ENCODE peak calls at places on chromosomes 16 and 17, in five cellular contexts. C is fibroblast of the aortic adventitia, M is AG10803, V is choroid plexus epithelial cell, U is AG04450. P is an unnamed sample.

GRCh38 chr17:10702574-10702973 is 5.2 kb downstream of the ADPRM start:
- DNase-seq in C (peak; percentile 33), M (peak; percentile 22), V (peak; percentile 94), U (no peak), P (no peak)

GRCh38 chr17:63826468-63827001 is 696 bp upstream of the PSMC5 start:
- DNase-seq in C (no peak), V (peak; percentile 67), M (peak; percentile 11), U (no peak), P (peak; percentile 67)

GRCh38 chr16:57536306-57537193 is at the start of gene CCDC102A:
- DNase-seq in C (no peak), V (no peak), M (peak; percentile 30), U (no peak), P (peak; percentile 75)

GRCh38 chr16:69833357-69833781 is 71.2 kb downstream of the WWP2 start:
- DNase-seq in C (peak; percentile 10), V (peak; percentile 58), U (no peak), M (peak; percentile 17), P (no peak)

GRCh38 chr16:57957396-57958392 is 13.2 kb downstream of the CNGB1 start:
- DNase-seq in V (no peak), C (no peak), U (no peak), M (no peak), P (no peak)

GRCh38 chr16:51763072-51763658 is 612.1 kb upstream of the SALL1 start:
- DNase-seq in V (no peak), U (no peak), M (no peak), C (no peak), P (peak; percentile 39)

GRCh38 chr16:12545292-12545610 is 258.4 kb downstream of the CPPED1 start:
- DNase-seq in U (no peak), C (no peak), V (no peak), M (no peak), P (no peak)

GRCh38 chr17:35088647-35088910 is 25.1 kb upstream of the RFFL start:
- DNase-seq in M (no peak), V (no peak), C (no peak), U (no peak), P (no peak)